ENCODE peak calls at places on chromosomes 12 and 14, in eight cellular contexts. G is ELF-1; X is activated T-cell treated with anti-CD3 and anti-CD28 coated beads, Interleukin-2, amount 50 U/mL, for 1 hour; J is RWPE2; H is activated CD4-positive, alpha-beta T cell treated with anti-CD3 and anti-CD28 coated beads, Interleukin-2, amount 50 U/mL, for 4 hours; N is dorsolateral prefrontal cortex; A is B cell; L is activated gamma-delta T cell. I is an unnamed sample.

GRCh38 chr12:124379938-124380754 is 85.3 kb downstream of the RFLNA start:
- DNase-seq in H (no peak), A (no peak), J (no peak), X (no peak), G (no peak), N (peak), L (no peak), I (peak)

GRCh38 chr14:39434401-39434800 is 2.2 kb upstream of the FBXO33 start:
- DNase-seq in H (no peak), G (no peak), J (no peak), X (no peak), N (no peak), L (no peak), A (no peak), I (no peak)

GRCh38 chr12:32536000-32536345 is 136.6 kb downstream of the FGD4 start:
- DNase-seq in X (no peak), L (no peak), J (no peak), H (no peak), G (no peak), N (no peak), A (no peak), I (no peak)

GRCh38 chr12:117527480-117527857 is 166.0 kb upstream of the NOS1 start:
- DNase-seq in G (no peak), X (no peak), L (no peak), A (no peak), N (no peak), J (no peak), H (no peak), I (no peak)

GRCh38 chr12:82855872-82856271 is 169.2 kb downstream of the TMTC2 start:
- DNase-seq in A (no peak), G (no peak), L (no peak), H (no peak), N (no peak), J (no peak), X (no peak), I (no peak)

GRCh38 chr12:70121562-70121961 is 121.7 kb upstream of the CNOT2 start:
- DNase-seq in N (no peak), J (no peak), H (no peak), A (no peak), L (no peak), G (no peak), X (no peak), I (no peak)

GRCh38 chr12:26153421-26154154 is 28.8 kb upstream of the BHLHE41 start:
- DNase-seq in J (no peak), X (no peak), G (no peak), N (no peak), H (no peak), A (no peak), L (no peak), I (no peak)

GRCh38 chr14:95305145-95305544 is 14.6 kb downstream of the CLMN start:
- DNase-seq in G (no peak), N (peak), A (no peak), H (no peak), J (no peak), L (no peak), X (no peak), I (no peak)

GRCh38 chr12:116687888-116688287 is 50.0 kb downstream of the SPRING1 start:
- DNase-seq in N (no peak), J (no peak), A (peak), X (peak), H (no peak), G (peak), L (no peak), I (peak)

GRCh38 chr14:85576848-85577541 is 47.1 kb downstream of the FLRT2 start:
- DNase-seq in L (no peak), N (no peak), G (no peak), X (no peak), A (no peak), H (no peak), J (no peak), I (no peak)

GRCh38 chr14:20683896-20684661 is at the start of gene RNASE4:
- DNase-seq in A (peak), L (peak), X (peak), J (peak), N (peak), H (peak), G (peak), I (peak)

GRCh38 chr12:42332301-42332894 is 6.4 kb downstream of the PPHLN1 start:
- DNase-seq in A (no peak), N (no peak), G (no peak), X (no peak), J (no peak), H (no peak), L (no peak), I (peak)

GRCh38 chr14:96095581-96096476 is 56.7 kb downstream of the C14orf132 start:
- DNase-seq in N (no peak), X (no peak), L (no peak), A (no peak), G (no peak), H (no peak), J (peak), I (no peak)

GRCh38 chr14:57462551-57462950 is 31.1 kb downstream of the CCDC198 start:
- DNase-seq in X (no peak), N (no peak), L (no peak), J (no peak), A (no peak), H (no peak), G (no peak), I (no peak)

GRCh38 chr12:121529184-121529583 is 51.6 kb downstream of the KDM2B start:
- DNase-seq in H (no peak), J (no peak), L (no peak), G (no peak), N (no peak), X (no peak), A (no peak), I (no peak)